ENCODE peak calls at places on chromosomes 11 and 22, in six cellular contexts. F, I, G, Z, K and Y are unnamed samples.

GRCh38 chr11:63572026-63572688 is 9.0 kb upstream of the PLAAT2 start:
- DNase-seq in Z (no peak), K (no peak), F (no peak), I (no peak), G (no peak), Y (no peak)

GRCh38 chr11:116278076-116278475 is 494.7 kb downstream of the BUD13 start:
- DNase-seq in F (no peak), K (no peak), G (no peak), I (no peak), Z (no peak), Y (no peak)

GRCh38 chr22:26502688-26503561 is 9.3 kb downstream of the TFIP11 start:
- DNase-seq in K (peak), I (peak), G (peak), F (no peak), Z (peak), Y (no peak)

GRCh38 chr22:21951931-21952465 is 650 bp downstream of the PPM1F start:
- DNase-seq in K (no peak), G (peak), Z (peak), I (no peak), F (no peak), Y (no peak)

GRCh38 chr11:63673579-63673978 is 2.4 kb upstream of the ATL3 start:
- DNase-seq in K (no peak), G (no peak), Z (no peak), I (no peak), F (no peak), Y (no peak)

GRCh38 chr11:119671561-119672015 is 57.4 kb downstream of the NECTIN1 start:
- DNase-seq in K (no peak), F (no peak), Z (no peak), G (peak), I (peak), Y (no peak)

GRCh38 chr22:48981671-48982070 is 846.0 kb downstream of the BRD1 start:
- DNase-seq in Z (no peak), I (no peak), F (no peak), G (no peak), K (no peak), Y (no peak)

GRCh38 chr11:45173064-45173463 is 26.6 kb downstream of the PRDM11 start:
- DNase-seq in G (no peak), F (no peak), K (peak), Z (peak), I (no peak), Y (no peak)

GRCh38 chr11:70581991-70582885 is 183.9 kb downstream of the CTTN start:
- DNase-seq in I (no peak), F (no peak), K (no peak), Z (no peak), G (no peak), Y (no peak)

GRCh38 chr11:12668166-12668565 is 6.1 kb upstream of the TEAD1 start:
- DNase-seq in K (no peak), I (no peak), Z (no peak), F (no peak), G (no peak), Y (no peak)

GRCh38 chr11:131056036-131056435 is 139.8 kb upstream of the SNX19 start:
- DNase-seq in K (no peak), Z (no peak), I (no peak), G (no peak), F (no peak), Y (no peak)

GRCh38 chr22:49027122-49027670 is 800.5 kb downstream of the BRD1 start:
- DNase-seq in Z (no peak), K (no peak), F (no peak), I (no peak), G (no peak), Y (no peak)

GRCh38 chr11:31442086-31442485 is 67.3 kb downstream of the IMMP1L start:
- DNase-seq in F (no peak), K (no peak), G (no peak), Z (no peak), I (no peak), Y (no peak)

GRCh38 chr11:2150206-2150847 is 10.7 kb downstream of the INS start:
- DNase-seq in G (peak), I (no peak), Z (no peak), F (no peak), K (peak), Y (no peak)

GRCh38 chr22:50731811-50732624 is 6.0 kb upstream of the ACR start:
- DNase-seq in Z (peak), F (peak), I (peak), K (peak), G (peak), Y (no peak)

GRCh38 chr11:113839842-113840241 is 35.5 kb downstream of the USP28 start:
- DNase-seq in G (no peak), K (no peak), I (no peak), Z (no peak), F (no peak), Y (no peak)

GRCh38 chr11:107549253-107549953 is 16.1 kb downstream of the ALKBH8 start:
- DNase-seq in Z (peak), G (peak), K (peak), I (no peak), F (no peak), Y (no peak)

GRCh38 chr11:121067026-121067425 is 34.0 kb upstream of the TECTA start:
- DNase-seq in F (no peak), I (no peak), G (no peak), Z (no peak), K (no peak), Y (no peak)

GRCh38 chr11:74710291-74710938 is 20.8 kb downstream of the CHRDL2 start:
- DNase-seq in Z (no peak), I (no peak), F (no peak), G (no peak), K (no peak), Y (no peak)

GRCh38 chr22:30159561-30160353 is 79.5 kb downstream of the HORMAD2 start:
- DNase-seq in F (no peak), I (no peak), Z (peak), G (peak), K (peak), Y (peak)

GRCh38 chr11:91265946-91266345 is 958.7 kb upstream of the FAT3 start:
- DNase-seq in K (no peak), I (no peak), Z (no peak), G (no peak), F (no peak), Y (no peak)

GRCh38 chr22:49332691-49333090 is 495.0 kb downstream of the BRD1 start:
- DNase-seq in K (no peak), Z (no peak), G (no peak), F (no peak), I (no peak), Y (no peak)

GRCh38 chr11:72189448-72190250 is 2.3 kb upstream of the FOLR1 start:
- DNase-seq in K (no peak), Z (no peak), G (no peak), I (no peak), F (no peak), Y (no peak)

GRCh38 chr11:47861762-47862161 is 13.6 kb upstream of the NUP160 start:
- DNase-seq in K (peak), G (peak), Z (no peak), F (no peak), I (no peak), Y (no peak)

GRCh38 chr22:41816241-41816640 is 15.8 kb downstream of the CCDC134 start:
- DNase-seq in K (no peak), I (no peak), G (no peak), Z (no peak), F (no peak), Y (no peak)

GRCh38 chr22:30298005-30298701 is 8.8 kb upstream of the CASTOR1 start:
- DNase-seq in K (no peak), I (no peak), Z (peak), F (no peak), G (peak), Y (no peak)

GRCh38 chr11:119892311-119892808 is 163.4 kb upstream of the NECTIN1 start:
- DNase-seq in K (no peak), G (no peak), I (peak), Z (no peak), F (no peak), Y (no peak)

GRCh38 chr11:86291466-86292262 is 10.4 kb upstream of the HIKESHI start:
- DNase-seq in I (peak), Z (peak), G (peak), K (peak), F (peak), Y (no peak)

DNA sequence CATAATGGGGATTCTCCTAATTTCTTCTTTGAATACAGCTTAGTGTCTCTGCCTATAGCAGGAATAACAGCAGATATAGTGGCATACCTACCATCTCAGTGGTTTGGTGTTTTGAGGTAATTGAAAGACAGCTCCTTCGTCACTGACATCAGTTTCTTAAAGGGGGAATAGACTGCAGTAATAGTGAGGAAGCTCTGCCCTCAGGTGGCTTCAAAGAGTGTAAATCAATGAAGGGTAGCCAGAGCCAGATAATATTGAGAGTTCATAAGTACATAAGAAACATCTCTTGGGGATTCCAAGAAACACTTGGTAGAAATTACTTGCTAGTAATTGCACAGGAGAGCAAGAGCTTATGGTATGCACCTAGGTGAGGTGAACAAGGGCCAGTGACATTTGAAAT is 4.4 kb downstream of the OR6M1 start:
- DNase-seq in F (no peak), K (no peak), Z (no peak), I (no peak), G (no peak), Y (no peak)
- TF ChIP-seq CTCF in F (no peak), K (no peak), Z (no peak), I (no peak), G (no peak), Y (no peak)

GRCh38 chr22:39239561-39240423 is 5.0 kb downstream of the PDGFB start:
- DNase-seq in F (no peak), Z (peak), G (peak), I (no peak), K (no peak), Y (no peak)
- H3K4me3 ChIP-seq in F (no peak), Z (no peak), G (no peak), I (peak), K (no peak), Y (no peak)

GRCh38 chr22:44550666-44551491 is 52.8 kb upstream of the RTL6 start:
- DNase-seq in G (peak), I (no peak), F (peak), Z (peak), K (peak), Y (peak)
- TF ChIP-seq CTCF in G (no peak), I (no peak), F (no peak), Z (no peak), K (no peak), Y (no peak)

GRCh38 chr11:78795862-78796261 is 221.2 kb upstream of the NARS2 start:
- DNase-seq in G (no peak), F (no peak), Z (no peak), I (no peak), K (no peak), Y (peak)
- H3K4me3 ChIP-seq in G (no peak), F (no peak), Z (no peak), I (no peak), K (no peak), Y (no peak)

GRCh38 chr11:96154802-96155520 is 188.0 kb downstream of the MAML2 start:
- DNase-seq in F (no peak), I (no peak), K (peak), G (peak), Z (no peak), Y (no peak)

GRCh38 chr11:96156379-96156722 is 186.6 kb downstream of the MAML2 start:
- DNase-seq in G (no peak), K (no peak), I (no peak), F (no peak), Z (peak), Y (peak)

GRCh38 chr11:96157517-96157873 is 185.5 kb downstream of the MAML2 start:
- DNase-seq in I (no peak), Z (no peak), F (no peak), K (no peak), G (no peak), Y (no peak)

GRCh38 chr11:96158126-96158525 is 184.9 kb downstream of the MAML2 start:
- DNase-seq in Z (no peak), K (no peak), I (no peak), G (no peak), F (no peak), Y (no peak)

GRCh38 chr11:96155627-96156378 is 187.2 kb downstream of the MAML2 start:
- DNase-seq in G (peak), F (peak), K (peak), Z (peak), I (peak), Y (peak)
- TF ChIP-seq CTCF in G (peak), F (peak), K (peak), Z (no peak), I (no peak), Y (peak)